ENCODE peak calls at places on chromosomes 2 and 18, in seven cellular contexts. D is fibroblast of lung, L is GM10248, J is heart right ventricle, V is transverse colon, I is Calu3, M is colonic mucosa. X is an unnamed sample.

GRCh38 chr2:143623270-143623669 is 494.1 kb downstream of the ARHGAP15 start:
- DNase-seq in I (no peak), J (no peak), V (no peak), M (no peak), L (no peak), D (peak; percentile 30), X (no peak)

GRCh38 chr18:765764-766549 is 46.1 kb downstream of the YES1 start:
- DNase-seq in M (no peak), L (no peak), I (no peak), J (no peak), D (no peak), V (no peak), X (no peak)

GRCh38 chr2:148814143-148814852 is 60.7 kb upstream of the KIF5C start:
- DNase-seq in D (peak; percentile 56), L (no peak), M (peak; percentile 51), V (peak; percentile 26), I (peak; percentile 18), J (peak; percentile 33), X (peak; percentile 82)

GRCh38 chr2:58289029-58289428 is 47.9 kb upstream of the FANCL start:
- DNase-seq in D (no peak), V (no peak), I (no peak), J (no peak), M (no peak), L (no peak), X (peak; percentile 74)

GRCh38 chr2:191478754-191479679 is 198.9 kb upstream of the NABP1 start:
- DNase-seq in L (no peak), V (peak; percentile 35), M (peak; percentile 50), J (peak; percentile 57), I (peak; percentile 7), D (peak; percentile 57), X (no peak)

GRCh38 chr2:170715932-170716777 is 1.0 kb downstream of the SP5 start:
- DNase-seq in L (no peak), V (peak; percentile 13), M (peak; percentile 33), D (no peak), I (no peak), J (no peak), X (peak; percentile 11)

GRCh38 chr18:741931-742512 is 29.6 kb upstream of the ENOSF1 start:
- DNase-seq in I (no peak), V (no peak), L (peak; percentile 67), D (peak; percentile 72), M (no peak), J (no peak), X (peak; percentile 45)

GRCh38 chr2:238921681-238922319 is 73.9 kb downstream of the TWIST2 start:
- DNase-seq in M (no peak), I (no peak), D (no peak), J (no peak), V (no peak), L (no peak), X (no peak)

GRCh38 chr18:48132993-48133674 is 202.7 kb upstream of the SMAD2 start:
- DNase-seq in I (no peak), M (no peak), L (no peak), V (no peak), D (no peak), J (no peak), X (no peak)

GRCh38 chr2:219010162-219010756 is 17.0 kb upstream of the CRYBA2 start:
- DNase-seq in L (peak; percentile 69), V (peak; percentile 44), D (no peak), M (no peak), J (no peak), I (peak; percentile 73), X (peak; percentile 51)

GRCh38 chr18:27996792-27997191 is 180.1 kb downstream of the CDH2 start:
- DNase-seq in M (no peak), V (no peak), J (no peak), D (peak; percentile 56), I (no peak), L (no peak), X (peak; percentile 67)

GRCh38 chr18:25875574-25875973 is 214.8 kb downstream of the SS18 start:
- DNase-seq in J (no peak), D (peak; percentile 20), I (no peak), M (no peak), V (no peak), L (no peak), X (peak; percentile 11)

GRCh38 chr2:236862961-236863728 is 222.5 kb upstream of the COPS8 start:
- DNase-seq in M (no peak), V (no peak), I (no peak), L (peak; percentile 32), D (peak; percentile 52), J (no peak), X (no peak)

GRCh38 chr18:79519751-79520472 is 124.2 kb downstream of the NFATC1 start:
- DNase-seq in V (no peak), L (peak; percentile 69), M (peak; percentile 15), D (peak; percentile 6), J (peak; percentile 4), I (no peak), X (no peak)

GRCh38 chr2:240305369-240305962 is 130.0 kb upstream of the GPC1 start:
- DNase-seq in D (no peak), M (no peak), L (no peak), J (no peak), V (no peak), I (no peak), X (no peak)

GRCh38 chr2:221517362-221518121 is 54.6 kb downstream of the EPHA4 start:
- DNase-seq in I (peak; percentile 23), L (peak; percentile 54), V (peak; percentile 64), J (no peak), M (peak; percentile 67), D (peak; percentile 60), X (peak; percentile 11)

GRCh38 chr2:226977775-226978190 is 141.9 kb downstream of the RHBDD1 start:
- DNase-seq in I (no peak), D (peak; percentile 71), J (no peak), L (no peak), M (no peak), V (no peak), X (peak; percentile 40)

GRCh38 chr18:49728542-49728941 is 84.8 kb downstream of the ACAA2 start:
- DNase-seq in J (peak; percentile 16), I (peak; percentile 70), M (peak; percentile 84), D (peak; percentile 60), L (peak; percentile 70), V (peak; percentile 75), X (peak; percentile 74)

GRCh38 chr2:118055512-118056164 is 32.6 kb upstream of the INSIG2 start:
- DNase-seq in D (no peak), V (no peak), M (no peak), J (no peak), I (no peak), L (peak; percentile 32), X (no peak)

GRCh38 chr2:233410191-233410760 is 56.0 kb downstream of the DGKD start:
- DNase-seq in I (no peak), M (peak; percentile 61), L (no peak), V (no peak), J (no peak), D (no peak), X (no peak)

GRCh38 chr18:35172009-35172408 is 68.8 kb upstream of the ZNF397 start:
- DNase-seq in D (no peak), V (no peak), I (peak; percentile 7), M (no peak), L (no peak), J (no peak), X (no peak)

GRCh38 chr18:64131314-64131713 is 17.6 kb downstream of the LINC00305 start:
- DNase-seq in V (no peak), J (no peak), D (no peak), M (no peak), L (no peak), I (no peak), X (no peak)

GRCh38 chr2:26555246-26556133 is 77.6 kb upstream of the OTOF start:
- DNase-seq in J (no peak), D (no peak), I (no peak), V (no peak), L (no peak), M (no peak), X (peak; percentile 16)

GRCh38 chr2:199581504-199581903 is 123.8 kb upstream of the SATB2 start:
- DNase-seq in L (no peak), D (no peak), M (no peak), V (no peak), I (no peak), J (no peak), X (no peak)

GRCh38 chr2:79530443-79530842 is 17.6 kb downstream of the CTNNA2 start:
- DNase-seq in L (no peak), D (no peak), J (no peak), M (no peak), V (no peak), I (no peak), X (peak; percentile 6)
- TF ChIP-seq CTCF in L (no peak), D (no peak), J (no peak), M (no peak), V (no peak), I (no peak), X (peak; percentile 24)

DNA sequence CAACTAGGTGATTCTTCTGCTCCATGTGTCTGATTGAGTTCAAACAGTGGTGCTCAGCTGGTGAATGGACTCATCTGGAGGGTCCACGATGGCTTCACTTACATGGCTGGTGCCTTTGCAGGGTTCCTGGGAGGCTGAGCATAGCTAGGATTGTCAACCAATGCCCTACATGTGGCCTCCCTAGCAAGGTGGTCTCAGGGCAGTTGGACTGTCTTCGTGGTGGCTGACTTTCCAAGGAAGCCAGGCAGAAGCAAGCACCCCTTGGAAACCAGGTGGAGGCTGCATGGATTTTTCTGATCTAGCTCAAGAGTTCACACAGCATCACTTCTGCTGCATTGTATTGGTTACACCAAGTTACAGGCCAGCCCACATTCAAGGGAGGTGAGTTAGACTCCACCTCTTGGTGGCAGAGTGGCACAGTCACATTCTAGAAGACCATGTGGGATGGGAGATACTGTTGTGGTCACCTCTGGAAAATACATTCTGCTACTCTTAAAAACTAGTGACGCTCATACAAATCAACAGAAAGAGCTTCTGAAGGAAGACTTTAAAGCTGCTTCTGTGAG is 6.9 kb downstream of the IL1R2 start:
- DNase-seq in M (peak; percentile 57), I (peak; percentile 19), V (no peak), L (no peak), D (no peak), J (no peak), X (no peak)
- TF ChIP-seq CTCF in M (no peak), I (no peak), V (no peak), L (peak; percentile 6), D (no peak), J (no peak), X (no peak)

GRCh38 chr2:180001726-180002125 is 5.4 kb downstream of the CWC22 start:
- DNase-seq in L (no peak), M (no peak), D (peak; percentile 2), I (no peak), J (no peak), V (no peak), X (no peak)
- TF ChIP-seq CTCF in L (no peak), M (no peak), D (peak; percentile 18), I (no peak), J (no peak), V (no peak), X (no peak)

DNA sequence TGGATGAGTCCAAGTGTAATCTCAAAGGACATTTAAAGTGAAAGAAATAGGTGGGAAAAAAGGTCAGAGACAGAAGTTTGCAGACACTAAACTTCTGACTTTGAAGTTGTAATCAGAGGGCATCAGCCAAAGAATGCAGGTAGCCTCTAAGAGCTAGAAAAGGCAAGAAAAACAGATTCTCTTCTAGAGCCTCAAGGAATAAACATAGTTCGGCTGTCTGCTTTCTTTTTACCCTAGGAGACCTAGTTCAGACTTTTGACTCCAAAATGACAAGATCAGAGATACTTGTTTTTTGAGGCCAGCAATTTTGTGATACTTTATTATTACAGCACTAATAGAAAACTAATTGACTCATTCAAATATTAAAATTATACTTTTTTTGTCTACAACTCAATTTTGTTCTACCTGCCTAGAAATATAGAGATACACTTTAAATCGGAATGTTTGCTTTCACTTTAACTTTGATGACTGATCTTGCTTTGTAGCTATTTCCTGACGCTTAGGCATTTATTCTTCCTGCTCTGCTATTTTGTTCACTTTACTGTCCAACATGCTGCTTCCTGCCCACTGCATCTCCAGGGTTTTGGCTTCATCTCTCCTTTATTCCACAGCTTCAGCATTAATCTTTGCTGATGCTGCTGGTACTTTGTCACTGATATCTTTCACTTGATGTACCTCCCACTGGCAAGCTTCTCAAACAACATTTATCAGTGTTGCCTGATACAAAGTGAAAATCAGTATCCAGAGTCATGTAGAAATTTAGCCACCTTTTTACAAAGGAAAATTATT is 272.5 kb downstream of the DSEL start:
- DNase-seq in D (no peak), J (no peak), L (no peak), M (no peak), I (no peak), V (no peak), X (peak; percentile 21)
- TF ChIP-seq CTCF in D (no peak), J (no peak), L (no peak), M (no peak), I (no peak), V (no peak), X (no peak)